ENCODE peak calls at places on chromosome 3, in six cellular contexts. N is tibial nerve; F is activated T-cell treated with anti-CD3 and anti-CD28 coated beads, Interleukin-2, amount 50 U/mL, for 4 hours; C is nephron progenitor cell; L is germinal center; J is stimulated activated CD4-positive, alpha-beta T cell treated with anti-CD3 and anti-CD28 coated beads, Interleukin-1b, Interleukin-23, amount 100 ng/mL, for 1 hour. H is an unnamed sample.

GRCh38 chr3:33364060-33364459 is 76.1 kb downstream of the UBP1 start:
- DNase-seq in N (no peak), F (no peak), C (no peak), L (no peak), J (no peak), H (no peak)

GRCh38 chr3:34067442-34068130 is 269.2 kb downstream of the PDCD6IP start:
- DNase-seq in N (no peak), F (no peak), C (no peak), L (no peak), J (no peak), H (no peak)

GRCh38 chr3:119156868-119157267 is 10.9 kb downstream of the TEX55 start:
- DNase-seq in N (no peak), F (no peak), C (no peak), L (no peak), J (no peak), H (no peak)

GRCh38 chr3:169998668-169999131 is 32.1 kb downstream of the SEC62 start:
- DNase-seq in N (no peak), F (no peak), C (no peak), L (no peak), J (no peak), H (no peak)

GRCh38 chr3:120446891-120447668 is 3.7 kb downstream of the FSTL1 start:
- DNase-seq in N (no peak), F (no peak), C (no peak), L (no peak), J (no peak), H (no peak)

GRCh38 chr3:126342991-126343661 is 14.1 kb downstream of the KLF15 start:
- DNase-seq in N (no peak), F (no peak), C (peak), L (no peak), J (no peak), H (no peak)

GRCh38 chr3:43379343-43379742 is 93.0 kb downstream of the SNRK start:
- DNase-seq in N (no peak), F (no peak), C (no peak), L (no peak), J (no peak), H (no peak)

GRCh38 chr3:58287354-58287753 is 18.7 kb upstream of the RPP14 start:
- DNase-seq in N (no peak), F (no peak), C (no peak), L (no peak), J (no peak), H (no peak)

GRCh38 chr3:129173206-129173605 is 10.5 kb downstream of the CNBP start:
- DNase-seq in N (no peak), F (no peak), C (no peak), L (no peak), J (no peak), H (no peak)

GRCh38 chr3:141286856-141287255 is 55.2 kb downstream of the PXYLP1 start:
- DNase-seq in N (no peak), F (no peak), C (no peak), L (no peak), J (no peak), H (no peak)

GRCh38 chr3:68771683-68772082 is 160.7 kb downstream of the TAFA4 start:
- DNase-seq in N (no peak), F (no peak), C (no peak), L (no peak), J (no peak), H (no peak)

GRCh38 chr3:29324180-29324651 is 43.3 kb downstream of the RBMS3 start:
- DNase-seq in N (peak), F (no peak), C (no peak), L (no peak), J (no peak), H (no peak)

GRCh38 chr3:50359760-50360110 is 414 bp upstream of the TMEM115 start:
- DNase-seq in N (no peak), F (no peak), C (no peak), L (no peak), J (no peak), H (no peak)

GRCh38 chr3:17828388-17828787 is 86.0 kb upstream of the TBC1D5 start:
- DNase-seq in N (no peak), F (no peak), C (no peak), L (no peak), J (no peak), H (no peak)

GRCh38 chr3:138082085-138082991 is 33.1 kb downstream of the DZIP1L start:
- DNase-seq in N (no peak), F (no peak), C (no peak), L (no peak), J (no peak), H (peak)

GRCh38 chr3:101861212-101861977 is 12.1 kb downstream of the NFKBIZ start:
- DNase-seq in N (no peak), F (no peak), C (no peak), L (no peak), J (no peak), H (no peak)

GRCh38 chr3:56251343-56251945 is 216.8 kb downstream of the ERC2 start:
- DNase-seq in N (peak), F (no peak), C (peak), L (peak), J (no peak), H (peak)

GRCh38 chr3:58333206-58334012 is 717 bp downstream of the PXK start:
- DNase-seq in N (no peak), F (peak), C (peak), L (peak), J (no peak), H (peak)

GRCh38 chr3:89380006-89380405 is 272.6 kb downstream of the EPHA3 start:
- DNase-seq in N (no peak), F (no peak), C (no peak), L (no peak), J (no peak), H (no peak)

GRCh38 chr3:184758056-184758455 is 46.2 kb upstream of the MAGEF1 start:
- DNase-seq in N (no peak), F (no peak), C (no peak), L (no peak), J (no peak), H (no peak)

GRCh38 chr3:194685050-194685722 is 497 bp upstream of the FAM43A start:
- DNase-seq in N (no peak), F (no peak), C (no peak), L (no peak), J (no peak), H (no peak)

GRCh38 chr3:194739498-194740284 is 54.0 kb downstream of the FAM43A start:
- DNase-seq in N (no peak), F (no peak), C (no peak), L (no peak), J (no peak), H (no peak)

GRCh38 chr3:195911946-195912270 is 3.6 kb upstream of the TNK2 start:
- DNase-seq in N (no peak), F (no peak), C (no peak), L (no peak), J (no peak), H (no peak)

GRCh38 chr3:125965505-125965904 is 3.5 kb upstream of the ROPN1B start:
- DNase-seq in N (no peak), F (no peak), C (no peak), L (no peak), J (no peak), H (no peak)

GRCh38 chr3:46947981-46948791 is 28.4 kb downstream of the CCDC12 start:
- DNase-seq in N (no peak), F (peak), C (no peak), L (no peak), J (peak), H (peak)

GRCh38 chr3:64104006-64104405 is 80.7 kb upstream of the PSMD6 start:
- DNase-seq in N (no peak), F (no peak), C (no peak), L (no peak), J (no peak), H (no peak)

GRCh38 chr3:72247645-72248388 is 462.9 kb upstream of the PROK2 start:
- DNase-seq in N (no peak), F (no peak), C (no peak), L (no peak), J (no peak), H (no peak)

GRCh38 chr3:149975919-149976318 is 5.2 kb upstream of the PFN2 start:
- DNase-seq in N (no peak), F (no peak), C (no peak), L (peak), J (no peak), H (no peak)

GRCh38 chr3:195057716-195058115 is 213.2 kb downstream of the XXYLT1 start:
- DNase-seq in N (no peak), F (no peak), C (no peak), L (no peak), J (no peak), H (no peak)

GRCh38 chr3:17444865-17445264 is 297.6 kb downstream of the TBC1D5 start:
- DNase-seq in N (no peak), F (no peak), C (no peak), L (no peak), J (no peak), H (no peak)